ENCODE peak calls at places on chromosomes 3 and 15, in four cellular contexts. W, C, R and B are unnamed samples.

GRCh38 chr3:130828931-130829574 is 64.8 kb upstream of the ATP2C1 start:
- DNase-seq in W (no peak), R (no peak), C (no peak), B (no peak)

GRCh38 chr3:106457278-106458210 is 588.7 kb upstream of the CBLB start:
- DNase-seq in C (peak), W (peak), R (peak), B (no peak)

GRCh38 chr3:155281892-155282291 is 11.6 kb downstream of the STRIT1 start:
- DNase-seq in R (peak), W (peak), C (no peak), B (no peak)

GRCh38 chr15:86608461-86608860 is 528.8 kb downstream of the AGBL1 start:
- DNase-seq in C (no peak), W (peak), R (no peak), B (peak)

GRCh38 chr3:53193466-53194217 is 32.6 kb downstream of the PRKCD start:
- DNase-seq in R (no peak), C (no peak), W (no peak), B (peak)

GRCh38 chr15:80199869-80200268 is 47.1 kb downstream of the FAH start:
- DNase-seq in R (no peak), W (no peak), C (no peak), B (no peak)

GRCh38 chr3:38136272-38136806 is 588 bp downstream of the ACAA1 start:
- DNase-seq in C (no peak), R (peak), W (no peak), B (no peak)

GRCh38 chr15:64813075-64813474 is 12.4 kb downstream of the PIF1 start:
- DNase-seq in W (peak), C (peak), R (peak), B (no peak)

GRCh38 chr15:57017024-57017423 is 98.6 kb downstream of the TCF12 start:
- DNase-seq in R (peak), C (peak), W (no peak), B (peak)

GRCh38 chr3:128693696-128694095 is 32.3 kb upstream of the RAB7A start:
- DNase-seq in R (no peak), C (no peak), W (no peak), B (peak)

GRCh38 chr15:63514533-63514943 is 10.1 kb downstream of the USP3 start:
- DNase-seq in R (peak), C (peak), W (peak), B (no peak)

GRCh38 chr15:81506936-81507335 is 132.9 kb upstream of the TMC3 start:
- DNase-seq in C (no peak), W (no peak), R (no peak), B (no peak)

GRCh38 chr3:158105710-158106438 is at the start of gene SHOX2:
- DNase-seq in R (peak), C (no peak), W (no peak), B (peak)
- TF ChIP-seq EZH2 in R (no peak), C (no peak), W (peak), B (peak)

GRCh38 chr3:46883252-46884185 is 6.0 kb downstream of the PTH1R start:
- DNase-seq in W (no peak), C (no peak), R (peak), B (peak)
- H3K9ac ChIP-seq in W (no peak), C (no peak), R (no peak), B (no peak)

DNA sequence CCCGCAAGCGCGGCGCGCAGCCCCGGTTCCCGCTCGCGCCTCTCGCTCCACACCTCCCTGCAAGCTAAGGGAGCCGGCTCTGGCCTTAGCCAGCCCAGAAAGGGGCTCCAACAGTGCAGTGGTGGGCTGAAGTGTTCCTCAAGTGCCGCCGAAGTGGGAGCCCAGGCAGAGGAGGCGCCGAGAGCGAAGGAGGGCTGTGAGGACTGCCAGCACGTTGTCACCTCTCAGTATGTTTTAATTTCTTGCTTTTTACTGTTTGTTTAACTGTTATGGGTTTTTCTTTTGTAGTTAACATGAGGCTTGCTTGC is 1525.7 kb downstream of the SI start:
- DNase-seq in W (no peak), C (no peak), R (no peak), B (no peak)
- H3K27ac ChIP-seq in W (no peak), C (no peak), R (no peak), B (no peak)

DNA sequence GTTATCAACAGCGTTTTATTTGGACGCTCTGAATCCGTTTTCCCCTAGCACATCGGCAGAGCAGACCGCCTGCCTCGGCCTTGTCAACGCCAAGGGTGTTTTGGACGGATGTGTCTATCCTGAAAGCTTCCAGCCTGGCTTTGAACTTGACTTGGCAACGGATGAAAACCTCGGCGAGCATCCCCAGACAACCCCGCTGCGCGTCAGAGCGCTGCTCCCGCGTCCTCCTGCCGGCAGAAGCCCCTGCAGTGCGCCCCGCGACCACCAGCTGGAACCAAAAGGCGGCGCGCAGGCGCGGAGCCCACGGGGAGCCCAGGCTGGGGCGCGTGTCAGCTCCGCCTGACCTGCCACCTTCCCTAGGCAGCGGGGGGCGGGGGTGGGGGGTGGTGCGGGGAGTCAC is 26.2 kb upstream of the ARL8B start:
- DNase-seq in R (peak), W (peak), C (no peak), B (peak)
- TF ChIP-seq EZH2 in R (no peak), W (no peak), C (no peak), B (no peak)

DNA sequence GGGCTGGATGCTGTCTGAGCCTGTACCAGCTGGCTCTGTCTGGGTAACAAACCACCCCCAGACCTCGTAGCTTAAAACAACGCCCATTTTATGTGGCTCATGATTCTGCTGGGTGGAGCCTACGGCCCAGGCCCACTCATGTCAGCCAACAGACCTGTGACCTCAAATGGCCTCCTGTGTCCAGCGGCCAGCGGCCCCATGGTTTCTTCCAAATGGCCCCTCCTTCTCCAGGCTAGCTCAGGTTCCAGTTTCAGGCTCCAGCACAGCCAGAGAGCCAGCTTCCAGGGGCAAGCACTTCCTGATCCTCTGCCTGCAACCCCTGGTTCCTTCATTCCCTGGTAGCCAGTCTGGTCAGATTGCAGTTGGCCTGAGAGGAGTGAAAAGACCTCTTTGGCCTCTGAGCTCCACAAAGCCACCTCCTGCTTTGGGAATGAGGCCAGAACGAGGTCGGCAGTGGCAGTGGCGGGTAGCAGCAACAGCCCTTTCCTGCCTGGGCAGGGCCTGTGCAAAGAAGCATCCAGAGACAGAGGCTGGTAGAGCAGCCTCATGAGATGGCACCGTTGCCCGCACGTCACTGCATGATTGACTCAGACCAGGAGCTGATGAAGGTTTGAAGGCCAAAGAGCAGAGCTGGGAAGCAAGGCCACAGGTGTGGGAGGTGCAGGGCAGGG is 21.0 kb upstream of the PLXNA1 start:
- DNase-seq in R (peak), C (no peak), W (no peak), B (no peak)
- H3K9ac ChIP-seq in R (no peak), C (no peak), W (no peak), B (no peak)

DNA sequence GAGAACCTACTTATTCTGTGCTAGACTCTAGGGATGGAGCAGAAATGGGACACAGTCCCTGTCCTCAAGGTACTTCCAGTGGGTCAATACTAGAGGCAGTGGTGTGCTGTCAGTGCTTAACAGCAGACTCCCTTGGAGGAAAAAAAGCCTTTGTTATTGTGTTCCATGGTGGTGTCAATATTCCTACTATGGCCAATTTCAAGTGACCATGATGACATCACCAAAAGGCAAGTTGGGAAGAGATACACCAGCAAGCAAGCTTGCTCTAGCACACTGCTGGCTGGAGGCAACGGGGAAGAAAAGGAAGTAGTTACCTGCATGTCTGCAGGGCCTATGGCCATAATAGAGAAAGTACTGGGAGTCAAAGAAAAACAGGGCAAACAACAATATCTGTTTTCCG is 89.6 kb upstream of the ETV5 start:
- DNase-seq in W (no peak), C (no peak), R (no peak), B (no peak)
- H3K27ac ChIP-seq in W (no peak), C (no peak), R (no peak), B (no peak)

GRCh38 chr3:160224256-160224655 is 966 bp upstream of the C3orf80 start:
- DNase-seq in W (no peak), R (no peak), C (no peak), B (peak)
- TF ChIP-seq EZH2 in W (no peak), R (no peak), C (no peak), B (no peak)